ENCODE peak calls at places on chromosomes 11 and 22, in seven cellular contexts. A is ELF-1; X is left lung; I is retina; P is choroid plexus epithelial cell; H is occipital lobe; Z is stimulated activated CD8-positive, alpha-beta memory T cell treated with anti-CD3 and anti-CD28 coated beads, Interleukin-4, amount 100 ng/mL, for 4 hours. R is an unnamed sample.

GRCh38 chr11:61675826-61676225 is 4.4 kb upstream of the DAGLA start:
- DNase-seq in H (no peak), A (no peak), P (no peak), X (no peak), I (no peak), Z (no peak), R (no peak)

GRCh38 chr11:32312206-32312817 is 123.0 kb downstream of the WT1 start:
- DNase-seq in H (no peak), P (peak), Z (no peak), I (no peak), X (no peak), A (no peak), R (no peak)

GRCh38 chr22:46064236-46064965 is 85.9 kb upstream of the PPARA start:
- DNase-seq in A (no peak), Z (no peak), I (no peak), P (no peak), X (peak), H (no peak), R (no peak)

GRCh38 chr22:17214416-17215043 is 4.7 kb downstream of the ADA2 start:
- DNase-seq in Z (no peak), H (no peak), A (no peak), X (no peak), I (no peak), P (no peak), R (peak)

GRCh38 chr22:46422896-46423295 is 87.4 kb downstream of the TRMU start:
- DNase-seq in H (no peak), Z (no peak), I (no peak), A (no peak), X (no peak), P (no peak), R (no peak)

GRCh38 chr11:68303982-68304780 is 8.2 kb upstream of the LRP5 start:
- DNase-seq in I (no peak), P (no peak), A (no peak), X (no peak), Z (no peak), H (no peak), R (no peak)

GRCh38 chr11:86119062-86119461 is 50.2 kb upstream of the PICALM start:
- DNase-seq in X (no peak), I (no peak), P (no peak), Z (no peak), H (no peak), A (no peak), R (no peak)

GRCh38 chr11:47971501-47971900 is 8.9 kb upstream of the PTPRJ start:
- DNase-seq in P (no peak), I (peak), X (no peak), A (no peak), H (no peak), Z (no peak), R (no peak)

GRCh38 chr11:69803604-69804218 is 15.5 kb downstream of the FGF3 start:
- DNase-seq in P (no peak), Z (no peak), I (no peak), A (no peak), X (no peak), H (no peak), R (no peak)

GRCh38 chr11:73252577-73253191 is 19.5 kb upstream of the P2RY6 start:
- DNase-seq in H (no peak), P (no peak), Z (no peak), A (no peak), I (no peak), X (no peak), R (peak)

R was measured in Karpas-422.